ENCODE peak calls at places on chromosome 2, in seven cellular contexts. M is K562; R is foreskin melanocyte; H is activated CD4-positive, CD25-positive, alpha-beta regulatory T cell treated with anti-CD3 and anti-CD28 coated beads, Interleukin-2, amount 50 U/mL, for 72 hours; Q is activated T-cell treated with anti-CD3 and anti-CD28 coated beads for 48 hours; W is NCI-H748 treated with DMSO at 0.1 percent for 48 hours; D is fibroblast of the aortic adventitia. Z is an unnamed sample.

GRCh38 chr2:72917875-72918660 is 749 bp downstream of the EMX1 start:
- DNase-seq in M (no peak), R (no peak), H (peak; percentile 31), Q (no peak), W (no peak), D (no peak), Z (no peak)

GRCh38 chr2:215773728-215774127 is 239.6 kb downstream of the MREG start:
- DNase-seq in M (no peak), R (peak; percentile 98), H (no peak), Q (no peak), W (no peak), D (peak; percentile 98), Z (no peak)

GRCh38 chr2:138030459-138030858 is 66.2 kb downstream of the HNMT start:
- DNase-seq in M (no peak), R (no peak), H (no peak), Q (no peak), W (no peak), D (peak; percentile 81), Z (no peak)

GRCh38 chr2:24438106-24438505 is 52.9 kb upstream of the NCOA1 start:
- DNase-seq in M (no peak), R (no peak), H (no peak), Q (no peak), W (no peak), D (peak; percentile 80), Z (no peak)

GRCh38 chr2:180442860-180443644 is 436.0 kb upstream of the CWC22 start:
- DNase-seq in M (no peak), R (no peak), H (no peak), Q (no peak), W (no peak), D (no peak), Z (no peak)

GRCh38 chr2:59342166-59342565 is 1101.0 kb upstream of the FANCL start:
- DNase-seq in M (no peak), R (no peak), H (no peak), Q (no peak), W (no peak), D (no peak), Z (no peak)

GRCh38 chr2:144078091-144078490 is 441.8 kb downstream of the ZEB2 start:
- DNase-seq in M (no peak), R (no peak), H (no peak), Q (no peak), W (no peak), D (peak; percentile 73), Z (no peak)

GRCh38 chr2:146108993-146109392 is 1589.1 kb upstream of the ZEB2 start:
- DNase-seq in M (no peak), R (no peak), H (no peak), Q (no peak), W (no peak), D (no peak), Z (no peak)

GRCh38 chr2:238024986-238025385 is 35.8 kb upstream of the SCLY start:
- DNase-seq in M (no peak), R (no peak), H (no peak), Q (peak; percentile 45), W (no peak), D (peak; percentile 39), Z (no peak)

GRCh38 chr2:132577693-132578092 is 92.3 kb downstream of the LYPD1 start:
- DNase-seq in M (no peak), R (no peak), H (no peak), Q (no peak), W (no peak), D (no peak), Z (no peak)

GRCh38 chr2:206783718-206784117 is 18.3 kb downstream of the FASTKD2 start:
- DNase-seq in M (peak; percentile 12), R (no peak), H (no peak), Q (no peak), W (no peak), D (no peak), Z (no peak)

GRCh38 chr2:219417374-219417773 is 803 bp upstream of the DES start:
- DNase-seq in M (no peak), R (no peak), H (no peak), Q (no peak), W (no peak), D (no peak), Z (no peak)

GRCh38 chr2:48600204-48600813 is 17.3 kb upstream of the GTF2A1L start:
- DNase-seq in M (peak; percentile 20), R (peak; percentile 52), H (no peak), Q (no peak), W (peak; percentile 22), D (peak; percentile 57), Z (no peak)

GRCh38 chr2:151711025-151711424 is 23.3 kb downstream of the NEB start:
- DNase-seq in M (no peak), R (no peak), H (no peak), Q (no peak), W (no peak), D (no peak), Z (no peak)

GRCh38 chr2:43103093-43103404 is 123.4 kb downstream of the ZFP36L2 start:
- DNase-seq in M (no peak), R (no peak), H (no peak), Q (no peak), W (no peak), D (no peak), Z (no peak)

GRCh38 chr2:232293191-232293590 is 85.4 kb upstream of the ALPP start:
- DNase-seq in M (no peak), R (no peak), H (no peak), Q (no peak), W (no peak), D (no peak), Z (no peak)

GRCh38 chr2:196234672-196235071 is 63.3 kb upstream of the STK17B start:
- DNase-seq in M (peak; percentile 17), R (peak; percentile 39), H (peak; percentile 46), Q (peak; percentile 57), W (no peak), D (peak; percentile 87), Z (no peak)